ENCODE peak calls at places on chromosomes 12 and 14, in five cellular contexts. D, O, I, W and V are unnamed samples.

GRCh38 chr14:41350476-41350875 is 256.2 kb upstream of the LRFN5 start:
- DNase-seq in D (no peak), O (no peak), I (no peak), W (no peak), V (no peak)

GRCh38 chr14:25537846-25538455 is 488.0 kb upstream of the STXBP6 start:
- DNase-seq in D (no peak), O (no peak), I (no peak), W (no peak), V (peak)

GRCh38 chr12:26126340-26127284 is 1.8 kb upstream of the BHLHE41 start:
- DNase-seq in D (peak), O (peak), I (peak), W (peak), V (peak)

GRCh38 chr12:113049976-113050742 is 6.4 kb upstream of the DTX1 start:
- DNase-seq in D (peak), O (no peak), I (no peak), W (no peak), V (peak)

GRCh38 chr14:63508033-63508432 is 35.1 kb downstream of the PPP2R5E start:
- DNase-seq in D (no peak), O (no peak), I (no peak), W (peak), V (no peak)

GRCh38 chr14:97022741-97023140 is 225.6 kb downstream of the VRK1 start:
- DNase-seq in D (no peak), O (no peak), I (no peak), W (no peak), V (no peak)

GRCh38 chr12:77615331-77615730 is 215.4 kb upstream of the NAV3 start:
- DNase-seq in D (no peak), O (no peak), I (no peak), W (no peak), V (no peak)

GRCh38 chr14:101588286-101588975 is 27.1 kb downstream of the DIO3 start:
- DNase-seq in D (no peak), O (no peak), I (no peak), W (no peak), V (no peak)

GRCh38 chr14:104544362-104544761 is 35.2 kb upstream of the C14orf180 start:
- DNase-seq in D (no peak), O (no peak), I (no peak), W (no peak), V (no peak)